ENCODE peak calls at places on chromosomes 13 and 19, in five cellular contexts. F is GM12865, E is breast epithelium, C is AG04449, V is fibroblast of mammary gland. O is an unnamed sample.

GRCh38 chr13:51317262-51317661 is 22.2 kb upstream of the SERPINE3 start:
- DNase-seq in V (peak), F (no peak), E (no peak), C (peak), O (no peak)

GRCh38 chr13:46173656-46174055 is 8.3 kb downstream of the LCP1 start:
- DNase-seq in F (peak), V (no peak), E (no peak), C (no peak), O (no peak)

GRCh38 chr13:76828316-76828741 is 57.9 kb downstream of the KCTD12 start:
- DNase-seq in C (no peak), F (peak), E (no peak), V (peak), O (no peak)

GRCh38 chr13:94063096-94063495 is 416.4 kb downstream of the DCT start:
- DNase-seq in V (peak), E (no peak), C (no peak), F (no peak), O (no peak)

GRCh38 chr19:11420894-11421606 is 1.9 kb upstream of the RGL3 start:
- DNase-seq in C (no peak), V (no peak), E (no peak), F (no peak), O (no peak)

GRCh38 chr19:29410974-29411615 is 114.7 kb upstream of the VSTM2B start:
- DNase-seq in F (no peak), C (no peak), V (no peak), E (no peak), O (no peak)

GRCh38 chr19:56765107-56765506 is 75.4 kb downstream of the PEG3 start:
- DNase-seq in F (no peak), C (no peak), E (peak), V (peak), O (no peak)

GRCh38 chr19:47176627-47177090 is 46.0 kb downstream of the SAE1 start:
- DNase-seq in F (no peak), V (peak), E (no peak), C (peak), O (no peak)

GRCh38 chr19:16588089-16588823 is 16.0 kb upstream of the SLC35E1 start:
- DNase-seq in V (peak), F (peak), E (no peak), C (no peak), O (no peak)

GRCh38 chr19:13640611-13641010 is 123.7 kb upstream of the MRI1 start:
- DNase-seq in V (no peak), F (no peak), E (no peak), C (no peak), O (no peak)
- H3K4me3 ChIP-seq in V (no peak), F (no peak), E (no peak), C (no peak), O (no peak)

GRCh38 chr19:570315-570714 is 2.1 kb upstream of the BSG start:
- DNase-seq in E (no peak), F (no peak), C (no peak), V (no peak), O (no peak)
- TF ChIP-seq CTCF in E (no peak), F (no peak), C (no peak), V (no peak), O (no peak)

GRCh38 chr13:42981317-42981716 is 10.7 kb downstream of the EPSTI1 start:
- DNase-seq in F (no peak), E (no peak), V (peak), C (peak), O (no peak)

GRCh38 chr13:42984691-42985090 is 7.3 kb downstream of the EPSTI1 start:
- DNase-seq in F (peak), V (no peak), E (no peak), C (no peak), O (no peak)

GRCh38 chr13:42986176-42986574 is 5.9 kb downstream of the EPSTI1 start:
- DNase-seq in F (no peak), V (no peak), C (no peak), E (no peak), O (no peak)

GRCh38 chr13:42981853-42982252 is 10.2 kb downstream of the EPSTI1 start:
- DNase-seq in C (no peak), F (no peak), E (no peak), V (no peak), O (no peak)

DNA sequence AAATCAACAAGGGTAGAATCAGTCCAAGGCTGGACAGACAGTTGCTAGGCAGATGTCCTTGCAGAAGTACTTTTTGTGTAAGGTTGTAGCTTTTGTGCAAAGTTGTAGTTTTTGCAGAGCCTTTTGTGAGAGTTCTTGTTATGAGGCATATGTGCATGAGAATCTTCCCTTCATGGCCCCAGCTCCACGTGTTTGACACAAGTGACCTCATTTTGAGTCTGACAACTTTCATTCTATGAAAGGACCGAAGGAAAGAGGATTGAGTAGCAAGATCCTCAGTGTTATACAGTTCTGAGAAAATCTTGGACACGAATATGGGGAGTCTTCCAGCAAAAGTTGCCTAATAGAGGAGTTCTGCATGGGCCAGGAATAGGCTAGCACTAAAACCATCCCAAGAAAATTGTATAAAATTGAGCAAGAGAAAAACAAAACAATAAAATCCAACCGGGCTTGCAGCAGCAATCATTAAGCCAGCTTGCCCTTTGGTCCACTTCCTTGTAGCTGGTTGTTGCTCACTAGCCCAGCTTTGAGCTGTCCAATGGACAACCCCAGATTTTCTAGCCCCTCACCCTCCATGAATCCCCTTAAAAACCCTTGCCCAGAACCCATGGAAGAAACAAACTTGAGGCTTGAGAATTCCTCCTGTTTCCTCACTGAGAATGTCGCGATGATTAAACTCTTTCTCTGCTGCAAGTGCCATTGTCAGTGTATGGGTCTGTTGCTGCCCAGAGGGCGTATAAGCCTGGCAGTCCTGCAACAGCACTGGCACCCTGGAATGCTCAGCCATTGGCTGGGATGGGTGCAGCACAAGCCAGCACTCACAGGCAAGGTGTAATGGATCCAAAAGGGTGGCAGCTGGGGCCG is 6.5 kb downstream of the EPSTI1 start:
- DNase-seq in F (peak), C (no peak), V (peak), E (no peak), O (no peak)
- H3K4me3 ChIP-seq in F (no peak), C (no peak), V (no peak), E (no peak), O (no peak)

GRCh38 chr19:23345838-23346237 is 49.4 kb downstream of the ZNF91 start:
- DNase-seq in E (no peak), C (no peak), F (no peak), V (no peak), O (no peak)
- TF ChIP-seq CTCF in E (no peak), C (no peak), F (no peak), V (no peak), O (no peak)

DNA sequence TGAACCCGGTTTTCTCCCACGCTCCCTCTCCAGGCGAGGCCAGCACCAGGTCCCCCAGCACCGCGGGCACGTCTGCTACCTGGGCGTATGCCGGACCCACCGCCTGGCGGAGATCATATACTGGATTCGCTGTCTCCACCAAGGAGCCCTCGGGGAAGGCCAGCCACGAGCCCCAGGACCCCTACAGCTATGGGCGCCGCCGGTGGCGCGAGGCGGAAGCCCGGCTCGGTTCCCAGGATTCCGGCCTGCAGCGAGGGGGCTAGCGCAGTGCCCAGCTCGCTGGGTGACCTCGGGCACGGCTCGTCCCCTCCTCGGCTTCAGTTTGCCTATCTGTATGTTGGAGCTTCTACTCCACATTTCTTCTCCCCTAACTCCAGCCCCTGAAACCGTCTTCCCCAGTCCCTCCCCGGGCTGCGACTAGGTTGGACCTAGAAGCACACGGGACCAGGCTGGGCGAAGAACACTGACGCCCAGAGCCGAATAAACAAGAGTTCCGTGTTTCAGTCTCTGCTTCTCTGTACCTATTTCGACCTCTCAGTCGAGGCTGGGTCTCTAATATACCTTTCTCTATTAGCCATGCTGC is 752 bp upstream of the CPT1C start:
- DNase-seq in E (no peak), C (no peak), F (no peak), V (no peak), O (no peak)
- H3K4me3 ChIP-seq in E (peak), C (peak), F (no peak), V (peak), O (peak)

DNA sequence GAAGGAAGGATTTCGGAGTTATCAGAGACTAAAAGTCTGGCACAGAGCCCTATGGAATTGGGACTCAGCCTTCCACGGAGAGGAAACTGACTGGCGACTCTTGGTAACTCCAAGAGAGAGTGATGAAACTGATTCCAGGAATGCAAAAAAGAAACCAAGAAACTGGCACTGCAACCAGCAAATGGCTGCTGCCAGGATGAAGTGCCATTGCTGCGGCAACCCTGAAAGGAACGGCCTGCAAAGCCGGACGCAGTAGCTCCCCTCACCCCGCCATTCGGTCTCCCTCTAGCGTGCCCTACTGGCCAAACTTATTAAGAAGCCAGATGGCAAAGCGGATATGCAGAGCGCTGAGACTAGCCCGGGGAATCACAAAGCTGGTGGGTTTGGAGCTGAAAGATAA is 236.0 kb downstream of the PCDH9 start:
- DNase-seq in V (peak), F (peak), C (no peak), E (peak), O (no peak)
- TF ChIP-seq CTCF in V (peak), F (peak), C (peak), E (no peak), O (no peak)

GRCh38 chr19:49956113-49956491 is 4.9 kb downstream of the SIGLEC11 start:
- DNase-seq in C (no peak), V (no peak), E (peak), F (no peak), O (no peak)
- H3K4me3 ChIP-seq in C (no peak), V (no peak), E (no peak), F (no peak), O (no peak)

GRCh38 chr13:40155176-40155575 is 499.7 kb downstream of the COG6 start:
- DNase-seq in F (no peak), E (no peak), V (no peak), C (no peak), O (no peak)

GRCh38 chr13:40159736-40160135 is 504.3 kb downstream of the COG6 start:
- DNase-seq in F (no peak), E (no peak), C (no peak), V (no peak), O (no peak)

GRCh38 chr13:40161008-40161694 is 505.3 kb downstream of the FOXO1 start:
- DNase-seq in C (no peak), V (peak), F (peak), E (no peak), O (no peak)

GRCh38 chr13:40161931-40162330 is 504.5 kb downstream of the FOXO1 start:
- DNase-seq in V (no peak), C (no peak), F (no peak), E (no peak), O (no peak)

GRCh38 chr13:40158218-40158617 is 502.8 kb downstream of the COG6 start:
- DNase-seq in V (no peak), C (no peak), F (no peak), E (no peak), O (no peak)
- TF ChIP-seq CTCF in V (no peak), C (no peak), F (no peak), E (no peak), O (no peak)

GRCh38 chr19:1698636-1699035 is 46.2 kb upstream of the TCF3 start:
- DNase-seq in F (no peak), C (no peak), E (no peak), V (no peak), O (no peak)
- H3K4me3 ChIP-seq in F (no peak), C (no peak), E (no peak), V (no peak), O (no peak)

O was measured in lower leg skin.